ENCODE peak calls at places on chromosomes 6 and 20, in six cellular contexts. E, V, A, N, B and L are unnamed samples.

GRCh38 chr20:43446361-43446879 is 11.3 kb upstream of the SRSF6 start:
- DNase-seq in E (no peak), V (no peak), A (no peak), N (no peak), B (no peak), L (no peak)

GRCh38 chr6:123352705-123353104 is 284.0 kb downstream of the TRDN start:
- DNase-seq in E (no peak), V (no peak), A (no peak), N (no peak), B (no peak), L (no peak)

GRCh38 chr20:51419236-51419635 is 123.3 kb downstream of the NFATC2 start:
- DNase-seq in E (no peak), V (no peak), A (no peak), N (no peak), B (no peak), L (no peak)

GRCh38 chr6:83472767-83473166 is 39.6 kb upstream of the PRSS35 start:
- DNase-seq in E (no peak), V (no peak), A (no peak), N (no peak), B (no peak), L (no peak)

GRCh38 chr6:558089-558488 is 98.8 kb downstream of the HUS1B start:
- DNase-seq in E (no peak), V (no peak), A (no peak), N (no peak), B (no peak), L (no peak)

GRCh38 chr6:27312146-27312949 is at the start of gene POM121L2:
- DNase-seq in E (peak; percentile 87), V (peak; percentile 66), A (peak; percentile 80), N (peak; percentile 28), B (peak; percentile 92), L (no peak)

GRCh38 chr6:31948753-31949413 is 3.0 kb downstream of the CFB start:
- DNase-seq in E (no peak), V (no peak), A (no peak), N (peak; percentile 50), B (no peak), L (no peak)

GRCh38 chr20:16258766-16259165 is 314.5 kb downstream of the KIF16B start:
- DNase-seq in E (no peak), V (no peak), A (no peak), N (no peak), B (no peak), L (no peak)

GRCh38 chr6:131914967-131915751 is 36.0 kb downstream of the CCN2 start:
- DNase-seq in E (peak; percentile 77), V (peak; percentile 9), A (peak; percentile 74), N (peak; percentile 89), B (peak; percentile 82), L (peak; percentile 61)

GRCh38 chr6:45722876-45723275 is 292.8 kb downstream of the CLIC5 start:
- DNase-seq in E (no peak), V (no peak), A (no peak), N (no peak), B (no peak), L (no peak)

GRCh38 chr20:51447097-51447764 is 95.3 kb downstream of the NFATC2 start:
- DNase-seq in E (no peak), V (no peak), A (peak; percentile 44), N (peak; percentile 98), B (peak; percentile 23), L (peak; percentile 81)

GRCh38 chr6:41698350-41698781 is 37.0 kb downstream of the TFEB start:
- DNase-seq in E (no peak), V (no peak), A (no peak), N (peak; percentile 98), B (no peak), L (peak; percentile 71)

GRCh38 chr6:121612916-121613315 is 177.5 kb downstream of the GJA1 start:
- DNase-seq in E (no peak), V (no peak), A (no peak), N (no peak), B (no peak), L (no peak)

GRCh38 chr20:22511943-22512910 is 72.1 kb downstream of the FOXA2 start:
- DNase-seq in E (peak; percentile 61), V (no peak), A (peak; percentile 64), N (no peak), B (peak; percentile 47), L (peak; percentile 64)

GRCh38 chr6:111483736-111484654 is 977 bp upstream of the REV3L start:
- DNase-seq in E (peak; percentile 83), V (peak; percentile 96), A (peak; percentile 92), N (peak; percentile 97), B (peak; percentile 91), L (peak; percentile 97)

GRCh38 chr6:138540468-138540867 is 41.2 kb upstream of the NHSL1 start:
- DNase-seq in E (no peak), V (no peak), A (no peak), N (peak; percentile 97), B (no peak), L (no peak)

GRCh38 chr6:90469906-90470305 is 117.0 kb downstream of the MAP3K7 start:
- DNase-seq in E (no peak), V (no peak), A (no peak), N (no peak), B (no peak), L (no peak)

GRCh38 chr6:134398453-134398852 is 80.5 kb upstream of the SGK1 start:
- DNase-seq in E (no peak), V (no peak), A (peak; percentile 18), N (no peak), B (no peak), L (no peak)

GRCh38 chr6:46983007-46983411 is 59.1 kb downstream of the ADGRF1 start:
- DNase-seq in E (peak; percentile 45), V (no peak), A (no peak), N (no peak), B (peak; percentile 59), L (peak; percentile 2)

GRCh38 chr6:22825210-22825609 is 255.8 kb downstream of the HDGFL1 start:
- DNase-seq in E (peak; percentile 2), V (peak; percentile 18), A (no peak), N (no peak), B (no peak), L (no peak)

GRCh38 chr6:20909621-20910020 is 375.4 kb downstream of the CDKAL1 start:
- DNase-seq in E (no peak), V (no peak), A (no peak), N (no peak), B (no peak), L (no peak)

GRCh38 chr6:106102034-106102433 is 15.9 kb downstream of the PRDM1 start:
- DNase-seq in E (no peak), V (peak; percentile 71), A (no peak), N (no peak), B (no peak), L (no peak)

GRCh38 chr6:3740551-3741476 is 10.7 kb downstream of the PXDC1 start:
- DNase-seq in E (no peak), V (no peak), A (no peak), N (no peak), B (no peak), L (no peak)

GRCh38 chr6:3737831-3738210 is 13.7 kb downstream of the PXDC1 start:
- DNase-seq in E (no peak), V (no peak), A (no peak), N (no peak), B (no peak), L (no peak)

GRCh38 chr6:3741477-3741871 is 10.0 kb downstream of the PXDC1 start:
- DNase-seq in E (no peak), V (no peak), A (peak; percentile 8), N (no peak), B (no peak), L (no peak)

GRCh38 chr6:3738381-3739131 is 13.0 kb downstream of the PXDC1 start:
- DNase-seq in E (no peak), V (no peak), A (peak; percentile 7), N (no peak), B (no peak), L (no peak)

DNA sequence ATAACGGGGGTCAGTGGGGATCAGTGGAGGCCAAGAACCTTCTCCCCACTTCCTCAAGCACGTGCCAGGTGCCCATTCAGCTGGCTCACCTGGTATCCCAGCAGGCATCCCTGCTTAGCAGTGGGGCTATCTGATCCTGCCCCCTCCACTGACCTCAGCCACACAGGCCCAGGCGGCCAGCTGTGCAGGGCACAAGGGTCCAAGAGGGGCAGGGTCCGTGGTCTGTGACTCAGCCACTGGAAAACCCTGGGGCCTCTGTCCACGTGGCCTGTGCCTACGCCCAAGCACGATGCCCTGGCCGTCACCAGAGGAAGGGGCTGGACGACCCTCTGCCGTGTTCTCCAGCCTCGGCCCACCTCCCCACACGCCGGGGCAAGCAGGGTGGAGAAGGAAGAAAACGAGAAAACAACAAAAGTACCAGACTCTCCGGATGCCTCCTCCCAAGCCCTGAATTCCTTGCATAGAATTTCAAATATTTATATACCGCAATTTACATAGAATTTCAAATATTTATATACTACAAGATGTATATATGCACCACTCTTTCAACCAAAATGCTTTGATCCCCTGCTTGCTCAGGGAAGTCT is 12.1 kb downstream of the PXDC1 start:
- DNase-seq in E (no peak), V (no peak), A (peak; percentile 7), N (no peak), B (no peak), L (no peak)
- H3K36me3 ChIP-seq in E (no peaks in the 10 kb centered on the region), V (no peaks in the 10 kb centered on the region), A (peaks cover 6% of the 10 kb centered on the region), N (peaks cover 34% of the 10 kb centered on the region), B (no peaks in the 10 kb centered on the region), L (peaks cover 6% of the 10 kb centered on the region)

GRCh38 chr20:61252601-61253263 is 671 bp downstream of the CDH4 start:
- DNase-seq in E (no peak), V (no peak), A (no peak), N (peak; percentile 9), B (peak; percentile 13), L (no peak)
- H3K4me3 ChIP-seq in E (no peak overlapping the region), V (no peak overlapping the region), A (peak overlapping the region; percentile 14), N (peak overlapping the region; percentile 55), B (peak overlapping the region; percentile 66), L (no peak overlapping the region)

DNA sequence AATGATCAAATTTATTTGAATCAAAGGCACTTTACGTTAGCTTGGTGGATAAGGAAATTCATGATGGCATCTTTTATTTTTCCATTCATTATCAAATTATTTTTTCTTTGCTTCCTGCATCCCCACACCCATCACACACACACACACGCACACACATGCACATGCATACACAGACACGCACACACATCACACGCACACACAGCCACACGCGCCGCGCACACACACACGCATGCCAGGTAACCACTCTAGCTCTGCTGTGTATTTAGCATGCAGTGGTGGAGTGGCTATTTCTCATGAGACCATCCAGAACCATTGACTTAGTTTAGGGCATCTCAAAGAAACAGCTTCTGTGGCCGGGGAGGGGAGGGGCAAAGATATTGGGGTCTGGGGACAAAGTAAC is 47.0 kb downstream of the GNAS start:
- DNase-seq in E (no peak), V (no peak), A (no peak), N (no peak), B (no peak), L (no peak)
- H3K36me3 ChIP-seq in E (peaks cover 9% of the 10 kb centered on the region), V (peaks cover 19% of the 10 kb centered on the region), A (peaks cover 15% of the 10 kb centered on the region), N (peaks cover 24% of the 10 kb centered on the region), B (peaks cover 14% of the 10 kb centered on the region), L (peaks cover 91% of the 10 kb centered on the region)

DNA sequence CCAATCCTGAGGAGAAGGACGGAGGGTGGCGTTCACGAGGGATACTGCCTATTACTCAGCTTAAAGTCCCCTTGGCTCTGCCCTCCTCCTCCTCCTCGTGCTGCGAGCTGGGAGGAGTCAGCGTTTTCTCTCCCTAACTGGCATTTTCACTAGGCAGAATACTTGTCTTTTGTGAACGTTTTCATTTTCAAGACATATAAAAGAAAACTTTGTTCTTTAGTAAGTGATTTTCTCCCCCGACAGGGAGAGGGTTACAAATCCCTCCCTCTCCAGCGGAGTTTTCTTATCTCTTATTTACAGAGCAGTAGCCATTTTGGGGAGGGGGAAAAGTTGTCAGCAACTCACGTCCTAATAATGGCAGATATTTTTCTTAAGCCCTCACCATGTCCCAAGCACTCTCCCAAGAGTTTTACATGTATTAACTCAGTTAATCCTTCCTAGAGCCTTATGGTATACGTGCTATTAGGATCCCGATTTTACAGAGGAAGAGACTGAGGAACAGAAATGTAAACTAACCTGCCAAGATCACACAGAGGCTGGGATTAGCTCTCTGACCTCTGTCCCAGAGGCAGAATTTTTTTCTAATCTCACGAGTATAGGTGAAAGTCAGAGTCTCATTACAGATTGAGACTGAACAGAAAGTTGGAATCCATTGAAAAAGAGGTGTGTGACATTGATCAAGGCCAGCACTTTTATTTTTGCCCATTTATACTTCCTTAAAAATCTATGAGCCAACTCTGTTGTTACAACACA is 30.0 kb upstream of the ZNF217 start:
- DNase-seq in E (peak; percentile 81), V (peak; percentile 44), A (peak; percentile 74), N (peak; percentile 77), B (peak; percentile 74), L (peak; percentile 87)
- H3K4me3 ChIP-seq in E (no peak overlapping the region), V (peak overlapping the region; percentile 39), A (peak overlapping the region; percentile 19), N (peak overlapping the region; percentile 43), B (peak overlapping the region; percentile 24), L (peak overlapping the region; percentile 57)